ENCODE peak calls at places on chromosomes 1 and 21, in four cellular contexts. One of them, this sample, is unnamed.

GRCh38 chr1:92623187-92623778 is 136.6 kb upstream of the GFI1 start:
- ATAC-seq in HCT116: peak
- ATAC-seq in activated T-cell treated with anti-CD3 and anti-CD28 coated beads, Interleukin-2, amount 50 U/mL, for 4 hours: peak
- ATAC-seq in right lobe of liver: peak
- ATAC-seq in this sample: no peak

GRCh38 chr1:171717080-171717479 is 24.8 kb downstream of the VAMP4 start:
- ATAC-seq in HCT116: no peak
- ATAC-seq in right lobe of liver: no peak
- ATAC-seq in activated T-cell treated with anti-CD3 and anti-CD28 coated beads, Interleukin-2, amount 50 U/mL, for 4 hours: no peak
- ATAC-seq in this sample: no peak

GRCh38 chr1:151443846-151444790 is 15.2 kb downstream of the POGZ start:
- ATAC-seq in right lobe of liver: peak
- ATAC-seq in activated T-cell treated with anti-CD3 and anti-CD28 coated beads, Interleukin-2, amount 50 U/mL, for 4 hours: peak
- ATAC-seq in HCT116: peak
- ATAC-seq in this sample: peak

GRCh38 chr21:42169758-42170157 is 49.2 kb upstream of the ABCG1 start:
- ATAC-seq in activated T-cell treated with anti-CD3 and anti-CD28 coated beads, Interleukin-2, amount 50 U/mL, for 4 hours: no peak
- ATAC-seq in HCT116: no peak
- ATAC-seq in right lobe of liver: no peak
- ATAC-seq in this sample: no peak

GRCh38 chr1:11534846-11535245 is 55.9 kb downstream of the DISP3 start:
- ATAC-seq in right lobe of liver: no peak
- ATAC-seq in HCT116: no peak
- ATAC-seq in activated T-cell treated with anti-CD3 and anti-CD28 coated beads, Interleukin-2, amount 50 U/mL, for 4 hours: no peak
- ATAC-seq in this sample: no peak

GRCh38 chr1:112710159-112710558 is 3.2 kb upstream of the RHOC start:
- ATAC-seq in activated T-cell treated with anti-CD3 and anti-CD28 coated beads, Interleukin-2, amount 50 U/mL, for 4 hours: no peak
- ATAC-seq in right lobe of liver: no peak
- ATAC-seq in HCT116: no peak
- ATAC-seq in this sample: no peak

GRCh38 chr1:18618546-18619466 is 11.8 kb upstream of the PAX7 start:
- ATAC-seq in activated T-cell treated with anti-CD3 and anti-CD28 coated beads, Interleukin-2, amount 50 U/mL, for 4 hours: peak
- ATAC-seq in right lobe of liver: no peak
- ATAC-seq in HCT116: peak
- ATAC-seq in this sample: no peak

GRCh38 chr1:152182942-152183341 is 23.9 kb upstream of the RPTN start:
- ATAC-seq in right lobe of liver: no peak
- ATAC-seq in HCT116: peak
- ATAC-seq in activated T-cell treated with anti-CD3 and anti-CD28 coated beads, Interleukin-2, amount 50 U/mL, for 4 hours: no peak
- ATAC-seq in this sample: no peak

This sample was measured in stimulated activated memory B cell treated with anti-CD40 and anti-IgM and Interleukin-4, amounts not matched to agents 10 μg/mL and 1 μg/mL and 100 μg/mL, for 72 hours.